ENCODE peak calls at places on chromosome 2, in six cellular contexts. M is activated CD8-positive, alpha-beta T cell treated with anti-CD3 and anti-CD28 coated beads for 36 hours; N is CD8-positive, alpha-beta T cell; V is dermis microvascular lymphatic vessel endothelial cell; J is epithelial cell of esophagus; I is stimulated activated CD4-positive, alpha-beta T cell treated with anti-CD3 and anti-CD28 coated beads, Interleukin-2, amount 100 ng/mL, for 24 hours. F is an unnamed sample.

GRCh38 chr2:212554233-212554632 is 15.6 kb upstream of the ERBB4 start:
- DNase-seq in M (no peak), N (no peak), V (no peak), J (no peak), I (no peak), F (no peak)

GRCh38 chr2:234635284-234635683 is 138.4 kb upstream of the ARL4C start:
- DNase-seq in M (no peak), N (no peak), V (peak), J (no peak), I (no peak), F (no peak)

GRCh38 chr2:241804326-241805276 is 4.4 kb upstream of the NEU4 start:
- DNase-seq in M (peak), N (no peak), V (no peak), J (no peak), I (no peak), F (no peak)

GRCh38 chr2:73892631-73893329 is at the start of gene ACTG2:
- DNase-seq in M (no peak), N (no peak), V (no peak), J (no peak), I (no peak), F (no peak)

GRCh38 chr2:190325588-190325987 is 6.0 kb upstream of the HIBCH start:
- DNase-seq in M (no peak), N (no peak), V (no peak), J (no peak), I (no peak), F (no peak)

GRCh38 chr2:25293958-25294513 is 47.7 kb downstream of the DNMT3A start:
- DNase-seq in M (peak), N (no peak), V (no peak), J (no peak), I (peak), F (no peak)

GRCh38 chr2:38549851-38550250 is 52.9 kb downstream of the HNRNPLL start:
- DNase-seq in M (no peak), N (no peak), V (no peak), J (peak), I (no peak), F (no peak)

GRCh38 chr2:42835577-42836371 is 43.4 kb upstream of the HAAO start:
- DNase-seq in M (no peak), N (no peak), V (peak), J (peak), I (no peak), F (no peak)

GRCh38 chr2:95273911-95274290 is 348 bp upstream of the PROM2 start:
- DNase-seq in M (no peak), N (no peak), V (no peak), J (no peak), I (no peak), F (no peak)

GRCh38 chr2:12819721-12820120 is 103.0 kb downstream of the TRIB2 start:
- DNase-seq in M (no peak), N (no peak), V (no peak), J (no peak), I (no peak), F (no peak)

GRCh38 chr2:67389788-67390187 is 7.3 kb upstream of the ETAA1 start:
- DNase-seq in M (no peak), N (no peak), V (no peak), J (no peak), I (no peak), F (no peak)

GRCh38 chr2:226611944-226612318 is 187.7 kb downstream of the IRS1 start:
- DNase-seq in M (no peak), N (no peak), V (no peak), J (peak), I (no peak), F (no peak)

GRCh38 chr2:180716186-180717180 is 263.9 kb upstream of the UBE2E3 start:
- DNase-seq in M (no peak), N (no peak), V (no peak), J (no peak), I (no peak), F (no peak)

GRCh38 chr2:10140841-10141610 is 18.5 kb downstream of the RRM2 start:
- DNase-seq in M (no peak), N (no peak), V (no peak), J (no peak), I (no peak), F (no peak)

GRCh38 chr2:24075259-24075658 is 867 bp downstream of the SF3B6 start:
- DNase-seq in M (no peak), N (no peak), V (no peak), J (peak), I (no peak), F (no peak)

GRCh38 chr2:147689510-147689909 is 155.3 kb upstream of the ACVR2A start:
- DNase-seq in M (no peak), N (no peak), V (no peak), J (peak), I (no peak), F (no peak)

GRCh38 chr2:145408980-145409379 is 889.1 kb upstream of the ZEB2 start:
- DNase-seq in M (no peak), N (no peak), V (no peak), J (peak), I (no peak), F (no peak)

GRCh38 chr2:116820986-116821385 is 993.5 kb upstream of the DDX18 start:
- DNase-seq in M (no peak), N (no peak), V (no peak), J (peak), I (no peak), F (no peak)

GRCh38 chr2:40159333-40159732 is 292.6 kb downstream of the SLC8A1 start:
- DNase-seq in M (no peak), N (no peak), V (no peak), J (no peak), I (no peak), F (no peak)

GRCh38 chr2:190451561-190452176 is 43.5 kb downstream of the MFSD6 start:
- DNase-seq in M (no peak), N (no peak), V (peak), J (no peak), I (no peak), F (no peak)

GRCh38 chr2:240395896-240396622 is 39.4 kb upstream of the GPC1 start:
- DNase-seq in M (no peak), N (no peak), V (no peak), J (no peak), I (no peak), F (no peak)

GRCh38 chr2:88329815-88330603 is 122.5 kb downstream of the FOXI3 start:
- DNase-seq in M (no peak), N (no peak), V (no peak), J (peak), I (no peak), F (no peak)

GRCh38 chr2:51697095-51697494 is 665.2 kb upstream of the NRXN1 start:
- DNase-seq in M (no peak), N (no peak), V (no peak), J (no peak), I (no peak), F (no peak)

GRCh38 chr2:62293490-62294212 is 97.7 kb downstream of the B3GNT2 start:
- DNase-seq in M (no peak), N (no peak), V (peak), J (peak), I (no peak), F (no peak)

GRCh38 chr2:100757621-100758394 is 62.1 kb upstream of the NPAS2 start:
- DNase-seq in M (no peak), N (no peak), V (peak), J (peak), I (no peak), F (no peak)

GRCh38 chr2:227285741-227286140 is 39.3 kb upstream of the MFF start:
- DNase-seq in M (no peak), N (no peak), V (no peak), J (no peak), I (no peak), F (no peak)